ENCODE peak calls at places on chromosome 17, in nine cellular contexts. Q is cardiac fibroblast, C is fibroblast of the aortic adventitia, S is AG09309, L is thyroid gland, M is ovary, X is heart left ventricle, F is adrenal gland, D is GM06990. A is an unnamed sample.

GRCh38 chr17:57985675-57985974 is 2.4 kb downstream of the VEZF1 start:
- DNase-seq in Q (peak; percentile 44), C (peak; percentile 59), S (no peak), L (no peak), M (no peak), X (no peak), F (no peak), D (no peak), A (peak; percentile 88)

GRCh38 chr17:66383353-66383752 is 80.9 kb downstream of the PRKCA start:
- DNase-seq in Q (peak; percentile 87), C (peak; percentile 99), S (peak; percentile 89), L (no peak), M (no peak), X (no peak), F (no peak), D (no peak), A (no peak)

GRCh38 chr17:58338907-58339774 is 10.5 kb upstream of the TSPOAP1 start:
- DNase-seq in Q (peak; percentile 64), C (peak; percentile 40), S (no peak), L (no peak), M (peak; percentile 28), X (peak; percentile 63), F (no peak), D (peak; percentile 90), A (peak; percentile 17)

GRCh38 chr17:48560452-48560817 is 15.5 kb upstream of the HOXB2 start:
- DNase-seq in Q (no peak), C (no peak), S (no peak), L (no peak), M (no peak), X (no peak), F (no peak), D (no peak), A (no peak)

GRCh38 chr17:42618442-42619150 is 9.1 kb downstream of the TUBG1 start:
- DNase-seq in Q (no peak), C (no peak), S (no peak), L (peak; percentile 51), M (peak; percentile 42), X (peak; percentile 73), F (peak; percentile 37), D (peak; percentile 78), A (peak; percentile 80)

GRCh38 chr17:869067-869466 is 86.9 kb downstream of the MRM3 start:
- DNase-seq in Q (peak; percentile 46), C (peak; percentile 80), S (peak; percentile 47), L (no peak), M (peak; percentile 80), X (peak; percentile 82), F (no peak), D (no peak), A (no peak)

GRCh38 chr17:49707246-49707607 is 537 bp downstream of the SLC35B1 start:
- DNase-seq in Q (peak; percentile 12), C (peak; percentile 20), S (no peak), L (peak; percentile 17), M (no peak), X (no peak), F (no peak), D (no peak), A (no peak)

GRCh38 chr17:44911133-44912001 is 3.9 kb downstream of the GFAP start:
- DNase-seq in Q (peak; percentile 53), C (peak; percentile 28), S (no peak), L (peak; percentile 74), M (peak; percentile 73), X (peak; percentile 79), F (peak; percentile 61), D (no peak), A (peak; percentile 36)

GRCh38 chr17:29061036-29061435 is 18.1 kb downstream of the PIPOX start:
- DNase-seq in Q (no peak), C (no peak), S (no peak), L (no peak), M (no peak), X (no peak), F (no peak), D (no peak), A (no peak)

GRCh38 chr17:42107597-42108576 is 4.6 kb downstream of the DHX58 start:
- DNase-seq in Q (no peak), C (no peak), S (no peak), L (peak; percentile 72), M (no peak), X (peak; percentile 73), F (peak; percentile 80), D (peak; percentile 86), A (peak; percentile 68)

GRCh38 chr17:40103742-40104095 is 3.3 kb upstream of the NR1D1 start:
- DNase-seq in Q (no peak), C (no peak), S (no peak), L (no peak), M (no peak), X (no peak), F (no peak), D (no peak), A (no peak)

GRCh38 chr17:18195246-18195645 is 11.6 kb downstream of the ALKBH5 start:
- DNase-seq in Q (no peak), C (no peak), S (no peak), L (no peak), M (no peak), X (no peak), F (no peak), D (no peak), A (no peak)

GRCh38 chr17:50697663-50698272 is 9.9 kb downstream of the ANKRD40 start:
- DNase-seq in Q (no peak), C (no peak), S (no peak), L (no peak), M (no peak), X (no peak), F (no peak), D (no peak), A (no peak)

GRCh38 chr17:7687072-7687907 is at the start of gene TP53:
- DNase-seq in Q (peak; percentile 94), C (peak; percentile 94), S (peak; percentile 67), L (peak; percentile 92), M (peak; percentile 87), X (peak; percentile 91), F (peak; percentile 87), D (peak; percentile 84), A (peak; percentile 96)
- TF ChIP-seq CTCF in Q (peak; percentile 12), C (peak; percentile 15), S (no peak), L (peak; percentile 15), M (no peak), X (no peak), F (no peak), D (no peak), A (no peak)

GRCh38 chr17:11980813-11981212 is 16.5 kb downstream of the ZNF18 start:
- DNase-seq in Q (peak; percentile 37), C (peak; percentile 25), S (no peak), L (no peak), M (no peak), X (no peak), F (no peak), D (no peak), A (peak; percentile 38)
- TF ChIP-seq CTCF in Q (peak; percentile 38), C (peak; percentile 44), S (peak; percentile 24), L (no peak), M (no peak), X (no peak), F (no peak), D (peak; percentile 21), A (peak; percentile 39)

GRCh38 chr17:3040882-3041281 is 22.5 kb downstream of the OR1D5 start:
- DNase-seq in Q (no peak), C (no peak), S (no peak), L (no peak), M (no peak), X (no peak), F (no peak), D (no peak), A (no peak)

GRCh38 chr17:3046753-3047152 is 16.7 kb downstream of the OR1D5 start:
- DNase-seq in Q (no peak), C (no peak), S (no peak), L (no peak), M (no peak), X (no peak), F (no peak), D (no peak), A (no peak)

GRCh38 chr17:3038941-3039340 is 24.5 kb downstream of the OR1D5 start:
- DNase-seq in Q (no peak), C (no peak), S (no peak), L (no peak), M (no peak), X (no peak), F (no peak), D (no peak), A (no peak)

GRCh38 chr17:3039748-3040147 is 23.7 kb downstream of the OR1D5 start:
- DNase-seq in Q (no peak), C (no peak), S (no peak), L (no peak), M (no peak), X (no peak), F (no peak), D (no peak), A (no peak)

DNA sequence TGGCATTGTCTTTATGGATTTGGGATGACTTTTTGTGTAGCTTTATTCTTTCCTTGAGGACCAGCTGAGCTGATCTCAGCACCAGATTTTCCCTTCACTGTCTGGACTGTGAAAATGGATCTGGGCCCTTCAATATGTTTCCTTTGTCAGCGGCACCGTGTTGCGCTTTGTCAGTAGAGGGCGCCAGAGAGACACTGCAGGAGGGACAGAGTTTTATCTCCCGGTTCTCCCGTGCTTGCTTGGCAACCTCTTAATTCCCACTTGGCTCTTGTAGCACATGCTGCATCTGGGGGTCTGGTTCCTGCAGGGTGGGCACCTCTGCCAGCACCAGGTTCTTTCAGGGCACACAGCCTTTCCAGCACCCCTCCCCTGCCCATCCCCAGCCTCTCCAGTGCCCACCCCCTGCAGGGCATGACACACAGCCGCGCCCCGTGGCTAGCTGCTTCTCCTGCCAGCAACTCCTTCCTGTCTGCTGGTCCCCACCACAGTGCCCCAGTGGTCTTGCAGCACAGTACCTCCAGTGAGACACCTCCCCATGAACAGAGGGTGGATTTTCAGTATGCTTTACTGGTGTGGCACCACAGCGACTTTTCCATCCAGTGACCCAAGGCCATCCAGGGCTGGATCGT is 19.6 kb downstream of the OR1D5 start:
- DNase-seq in Q (peak; percentile 11), C (no peak), S (no peak), L (no peak), M (no peak), X (no peak), F (no peak), D (no peak), A (no peak)
- TF ChIP-seq CTCF in Q (peak; percentile 35), C (peak; percentile 19), S (no peak), L (no peak), M (no peak), X (no peak), F (no peak), D (peak; percentile 47), A (peak; percentile 22)

GRCh38 chr17:33962857-33963655 is 292.0 kb upstream of the CCL2 start:
- DNase-seq in Q (no peak), C (no peak), S (no peak), L (no peak), M (no peak), X (no peak), F (no peak), D (peak; percentile 55), A (no peak)

GRCh38 chr17:33968350-33969044 is 286.6 kb upstream of the CCL2 start:
- DNase-seq in Q (no peak), C (no peak), S (no peak), L (no peak), M (no peak), X (no peak), F (no peak), D (peak; percentile 77), A (no peak)

GRCh38 chr17:33966410-33967063 is 288.5 kb upstream of the CCL2 start:
- DNase-seq in Q (no peak), C (no peak), S (no peak), L (no peak), M (no peak), X (no peak), F (no peak), D (no peak), A (no peak)

GRCh38 chr17:33967608-33968349 is 287.3 kb upstream of the CCL2 start:
- DNase-seq in Q (no peak), C (no peak), S (no peak), L (no peak), M (no peak), X (no peak), F (no peak), D (peak; percentile 36), A (no peak)

GRCh38 chr17:33964344-33964979 is 290.6 kb upstream of the CCL2 start:
- DNase-seq in Q (no peak), C (no peak), S (no peak), L (no peak), M (no peak), X (no peak), F (no peak), D (peak; percentile 74), A (no peak)
- TF ChIP-seq CTCF in Q (no peak), C (no peak), S (no peak), L (no peak), M (no peak), X (no peak), F (no peak), D (peak; percentile 49), A (no peak)